ENCODE peak calls at places on chromosomes 7 and 10, in seven cellular contexts. B is activated CD8-positive, alpha-beta T cell treated with anti-CD3 and anti-CD28 coated beads for 36 hours; Z is hypothalamus; T is posterior cingulate gyrus; X is NCI-H1930; H is D341Med; J is activated CD4-positive, alpha-beta T cell treated with anti-CD3 and anti-CD28 coated beads for 48 hours. Q is an unnamed sample.

GRCh38 chr7:11831383-11831726 is 643 bp downstream of the THSD7A start:
- DNase-seq in X (no peak), T (no peak), J (no peak), Z (no peak), H (no peak), B (no peak), Q (no peak)

GRCh38 chr7:115297651-115298050 is 375.8 kb downstream of the MDFIC start:
- DNase-seq in H (peak), J (no peak), B (no peak), T (no peak), Z (no peak), X (no peak), Q (no peak)

GRCh38 chr10:30756896-30757295 is 127.3 kb upstream of the LYZL2 start:
- DNase-seq in J (no peak), H (no peak), T (no peak), B (no peak), X (no peak), Z (no peak), Q (no peak)

GRCh38 chr10:91126471-91126870 is 94.0 kb upstream of the PCGF5 start:
- DNase-seq in B (no peak), H (no peak), J (no peak), T (no peak), Z (no peak), X (no peak), Q (no peak)

GRCh38 chr10:76433161-76434005 is 1002.0 kb downstream of the LRMDA start:
- DNase-seq in X (peak), H (no peak), B (no peak), T (no peak), Z (no peak), J (no peak), Q (no peak)

GRCh38 chr7:12550956-12551355 is 19.6 kb upstream of the SCIN start:
- DNase-seq in H (no peak), Z (no peak), J (no peak), B (no peak), X (no peak), T (no peak), Q (no peak)

GRCh38 chr10:86251426-86251825 is 115.2 kb downstream of the GRID1 start:
- DNase-seq in X (no peak), H (no peak), B (no peak), J (no peak), T (no peak), Z (no peak), Q (no peak)

GRCh38 chr10:124921261-124921660 is 20.7 kb upstream of the ZRANB1 start:
- DNase-seq in J (no peak), B (no peak), Z (no peak), H (no peak), T (no peak), X (no peak), Q (no peak)

GRCh38 chr10:69220041-69220451 is at the start of gene HKDC1:
- DNase-seq in T (no peak), X (no peak), B (no peak), H (no peak), Z (no peak), J (no peak), Q (no peak)